ENCODE peak calls at places on chromosomes 11 and 22, in ten cellular contexts. F, A, I, W, Y, H, R, Z, T and S are unnamed samples.

GRCh38 chr11:67429038-67429668 is 859 bp downstream of the RPS6KB2 start:
- DNase-seq in Z (no peak), F (no peak), W (peak; percentile 49), I (no peak), H (no peak), A (no peak), Y (no peak), R (no peak), T (no peak), S (no peak)

GRCh38 chr22:26174280-26174679 is 5.0 kb downstream of the SEZ6L start:
- DNase-seq in I (peak; percentile 2), W (no peak), H (peak; percentile 2), A (no peak), T (no peak), Z (no peak), F (peak; percentile 31), Y (no peak), R (no peak), S (peak; percentile 53)

GRCh38 chr11:109241988-109242387 is 180.0 kb upstream of the C11orf87 start:
- DNase-seq in Z (no peak), H (no peak), I (no peak), A (no peak), T (no peak), R (no peak), W (peak; percentile 97), Y (no peak), F (no peak), S (no peak)

GRCh38 chr22:35540600-35541253 is at the start of gene RASD2:
- DNase-seq in Y (peak; percentile 45), Z (no peak), A (no peak), F (peak; percentile 58), W (peak; percentile 37), R (no peak), T (peak; percentile 27), H (no peak), I (no peak), S (peak; percentile 83)

GRCh38 chr11:77771135-77771534 is 49.4 kb downstream of the RSF1 start:
- DNase-seq in Y (no peak), H (no peak), A (no peak), Z (no peak), I (no peak), W (no peak), T (no peak), F (no peak), R (no peak), S (no peak)

GRCh38 chr22:47055921-47056320 is 293.5 kb downstream of the TBC1D22A start:
- DNase-seq in Z (no peak), I (no peak), R (peak; percentile 46), A (no peak), Y (no peak), W (no peak), F (no peak), T (no peak), H (no peak), S (peak; percentile 30)

GRCh38 chr11:79040348-79040747 is 400.5 kb downstream of the TENM4 start:
- DNase-seq in H (no peak), Z (no peak), A (peak; percentile 6), Y (no peak), T (no peak), R (no peak), I (peak; percentile 21), W (peak; percentile 14), F (no peak), S (no peak)

GRCh38 chr11:71212871-71213559 is 39.4 kb downstream of the SHANK2 start:
- DNase-seq in Y (no peak), A (no peak), R (peak; percentile 16), F (no peak), T (no peak), H (no peak), I (peak; percentile 75), W (no peak), Z (no peak), S (no peak)

GRCh38 chr11:118908931-118909618 is 16.7 kb downstream of the BCL9L start:
- DNase-seq in I (peak; percentile 94), Z (peak; percentile 77), F (peak; percentile 86), T (no peak), A (peak; percentile 92), H (peak; percentile 60), W (peak; percentile 33), Y (no peak), R (peak; percentile 92), S (peak; percentile 98)

GRCh38 chr22:31342389-31343125 is 3.6 kb downstream of the PATZ1 start:
- DNase-seq in R (no peak), I (no peak), W (no peak), Z (no peak), Y (no peak), F (peak; percentile 27), T (no peak), A (no peak), H (no peak), S (peak; percentile 69)

GRCh38 chr11:131491503-131491902 is 121.1 kb downstream of the NTM start:
- DNase-seq in A (no peak), H (no peak), Z (no peak), Y (no peak), R (no peak), F (no peak), W (peak; percentile 74), T (no peak), I (no peak), S (no peak)

GRCh38 chr11:117866526-117866925 is 9.9 kb downstream of the FXYD6 start:
- DNase-seq in R (no peak), I (no peak), Z (no peak), Y (no peak), A (no peak), T (no peak), H (no peak), F (no peak), W (no peak), S (no peak)

GRCh38 chr11:76939219-76939631 is 78.5 kb downstream of the ACER3 start:
- DNase-seq in A (no peak), Z (no peak), H (peak; percentile 65), W (peak; percentile 74), R (no peak), T (no peak), I (no peak), F (no peak), Y (no peak), S (no peak)

GRCh38 chr11:61477734-61478148 is 30.8 kb upstream of the LRRC10B start:
- DNase-seq in F (peak; percentile 84), H (peak; percentile 60), A (no peak), Y (peak; percentile 68), W (peak; percentile 19), Z (peak; percentile 33), T (peak; percentile 32), I (no peak), R (peak; percentile 89), S (peak; percentile 66)

GRCh38 chr22:38554281-38554680 is 15.7 kb downstream of the DMC1 start:
- DNase-seq in I (peak; percentile 88), Y (no peak), H (no peak), T (no peak), A (peak; percentile 64), W (no peak), R (no peak), F (no peak), Z (no peak), S (no peak)

GRCh38 chr11:71372693-71373657 is 75.2 kb downstream of the DHCR7 start:
- DNase-seq in I (peak; percentile 50), W (peak; percentile 42), F (no peak), H (peak; percentile 46), R (no peak), Y (no peak), T (no peak), Z (no peak), A (peak; percentile 16), S (peak; percentile 72)

GRCh38 chr22:30943368-30943767 is 25.2 kb downstream of the MORC2 start:
- DNase-seq in T (peak; percentile 73), A (no peak), F (no peak), H (no peak), I (no peak), R (no peak), Y (no peak), Z (no peak), W (no peak), S (no peak)

GRCh38 chr11:18692941-18693760 is 5.4 kb upstream of the TMEM86A start:
- DNase-seq in W (no peak), R (no peak), Z (no peak), F (no peak), I (no peak), Y (no peak), H (no peak), A (no peak), T (no peak), S (no peak)

GRCh38 chr11:68008381-68009337 is 1.5 kb upstream of the ALDH3B1 start:
- DNase-seq in Z (no peak), T (no peak), Y (no peak), H (peak; percentile 82), R (peak; percentile 75), W (peak; percentile 43), F (no peak), A (no peak), I (no peak), S (no peak)

GRCh38 chr11:132821027-132821426 is 711.3 kb downstream of the OPCML start:
- DNase-seq in A (no peak), T (no peak), Y (no peak), F (no peak), R (no peak), I (no peak), Z (no peak), H (no peak), W (no peak), S (no peak)

GRCh38 chr22:32967285-32968101 is 90.7 kb downstream of the SYN3 start:
- DNase-seq in T (no peak), H (no peak), A (no peak), W (no peak), Y (no peak), I (no peak), Z (no peak), R (no peak), F (no peak), S (peak; percentile 71)

GRCh38 chr22:36175892-36176291 is 15.3 kb upstream of the APOL3 start:
- DNase-seq in I (no peak), Y (no peak), T (no peak), A (no peak), Z (no peak), H (peak; percentile 9), F (no peak), W (no peak), R (no peak), S (no peak)

GRCh38 chr11:13333456-13333957 is 55.9 kb downstream of the BMAL1 start:
- DNase-seq in Z (no peak), I (no peak), Y (no peak), R (no peak), F (no peak), W (peak; percentile 52), A (no peak), T (peak; percentile 46), H (peak; percentile 95), S (peak; percentile 17)

GRCh38 chr11:75498556-75499255 is 27.0 kb downstream of the GDPD5 start:
- DNase-seq in Z (no peak), F (no peak), R (no peak), W (no peak), H (no peak), T (no peak), I (no peak), A (no peak), Y (no peak), S (no peak)

GRCh38 chr11:93905384-93905783 is 55.0 kb upstream of the VSTM5 start:
- DNase-seq in I (peak; percentile 60), Y (no peak), A (peak; percentile 23), F (no peak), H (no peak), R (no peak), T (no peak), Z (no peak), W (peak; percentile 29), S (no peak)

GRCh38 chr11:94017446-94017845 is 3.7 kb upstream of the HEPHL1 start:
- DNase-seq in W (peak; percentile 89), Z (no peak), I (no peak), H (no peak), Y (no peak), R (no peak), A (no peak), F (no peak), T (no peak), S (no peak)

GRCh38 chr11:61609970-61610347 is 29.1 kb upstream of the SYT7 start:
- DNase-seq in R (no peak), Y (no peak), I (no peak), W (peak; percentile 49), Z (no peak), T (no peak), A (no peak), F (no peak), H (peak; percentile 67), S (peak; percentile 70)

GRCh38 chr11:77471520-77472234 is 2.2 kb downstream of the PAK1 start:
- DNase-seq in Z (no peak), W (peak; percentile 73), T (no peak), F (peak; percentile 7), R (no peak), H (peak; percentile 98), Y (no peak), A (no peak), I (no peak), S (peak; percentile 66)